ENCODE peak calls at places on chromosomes 16 and 17, in four cellular contexts. L is ovary, X is heart right ventricle, E is K562. B is an unnamed sample. For H3K27me3 and H3K36me3, the result is how much of the 10 kb centered on the place peaks cover.

GRCh38 chr17:75313941-75314550 is 24.8 kb upstream of the SLC25A19 start:
- DNase-seq in L (no peak), X (no peak), E (no peak), B (no peak)

GRCh38 chr17:44971776-44972483 is 3.8 kb upstream of the C1QL1 start:
- DNase-seq in L (no peak), X (no peak), E (no peak), B (peak)

GRCh38 chr16:11755022-11755760 is 12.5 kb upstream of the TXNDC11 start:
- DNase-seq in L (no peak), X (no peak), E (no peak), B (no peak)

GRCh38 chr17:59353936-59354755 is 22.7 kb downstream of the YPEL2 start:
- DNase-seq in L (no peak), X (no peak), E (no peak), B (peak)

GRCh38 chr16:50245417-50246298 is 20.7 kb upstream of the ADCY7 start:
- DNase-seq in L (peak), X (peak), E (peak), B (peak)

GRCh38 chr16:67563708-67564468 is 1.6 kb downstream of the CTCF start:
- DNase-seq in L (no peak), X (no peak), E (no peak), B (peak)

GRCh38 chr17:43698678-43699437 is 37.1 kb upstream of the MEOX1 start:
- DNase-seq in L (no peak), X (peak), E (no peak), B (no peak)

GRCh38 chr16:85611455-85612190 is 1.5 kb upstream of the GSE1 start:
- DNase-seq in L (peak), X (peak), E (peak), B (peak)

GRCh38 chr17:63698381-63698885 is 1.5 kb downstream of the LIMD2 start:
- DNase-seq in L (no peak), X (no peak), E (no peak), B (peak)

GRCh38 chr16:64406661-64407267 is 715.1 kb downstream of the CDH11 start:
- DNase-seq in L (no peak), X (no peak), E (no peak), B (no peak)

GRCh38 chr17:45574376-45574775 is 83.9 kb upstream of the PLEKHM1 start:
- DNase-seq in L (no peak), X (no peak), E (peak), B (no peak)

GRCh38 chr16:9934723-9935508 is 247.3 kb downstream of the GRIN2A start:
- DNase-seq in L (peak), X (peak), E (no peak), B (no peak)

GRCh38 chr17:42287305-42288077 is 807 bp upstream of the STAT5A start:
- DNase-seq in L (peak), X (peak), E (no peak), B (peak)

GRCh38 chr16:31664683-31665482 is 137.2 kb downstream of the AHSP start:
- DNase-seq in L (no peak), X (no peak), E (no peak), B (no peak)

GRCh38 chr17:35684046-35684802 is 47.2 kb upstream of the RASL10B start:
- DNase-seq in L (no peak), X (no peak), E (no peak), B (peak)

GRCh38 chr16:85461814-85462404 is 151.2 kb upstream of the GSE1 start:
- DNase-seq in L (peak), X (peak), E (peak), B (peak)

GRCh38 chr17:8160741-8161221 is 2.0 kb downstream of the VAMP2 start:
- DNase-seq in L (no peak), X (no peak), E (no peak), B (no peak)

GRCh38 chr17:33291248-33292183 is 1.6 kb downstream of the ASIC2 start:
- DNase-seq in L (no peak), X (peak), E (no peak), B (peak)

GRCh38 chr17:45428050-45428953 is 4.4 kb downstream of the ARHGAP27 start:
- DNase-seq in L (peak), X (peak), E (peak), B (peak)

GRCh38 chr17:15469260-15469659 is 1.8 kb upstream of the CDRT4 start:
- DNase-seq in L (no peak), X (peak), E (no peak), B (no peak)

GRCh38 chr17:41463746-41464145 is 3.4 kb downstream of the KRT32 start:
- DNase-seq in L (no peak), X (no peak), E (no peak), B (no peak)

GRCh38 chr17:49755681-49756283 is 8.1 kb downstream of the FAM117A start:
- DNase-seq in L (no peak), X (no peak), E (no peak), B (no peak)

GRCh38 chr16:88769617-88770458 is 15.2 kb downstream of the PIEZO1 start:
- DNase-seq in L (no peak), X (no peak), E (peak), B (peak)

GRCh38 chr16:8859913-8860881 is 8.6 kb downstream of the CARHSP1 start:
- DNase-seq in L (peak), X (no peak), E (no peak), B (no peak)

GRCh38 chr17:3592216-3592860 is 16.9 kb downstream of the TRPV1 start:
- DNase-seq in L (no peak), X (no peak), E (no peak), B (peak)

GRCh38 chr17:59848778-59849177 is 44.0 kb downstream of the TUBD1 start:
- DNase-seq in L (no peak), X (peak), E (no peak), B (no peak)

GRCh38 chr16:85898521-85899442 is at the start of gene IRF8:
- DNase-seq in L (peak), X (peak), E (no peak), B (peak)

GRCh38 chr17:45160505-45161287 is 979 bp upstream of the HEXIM2 start:
- DNase-seq in L (peak), X (peak), E (peak), B (peak)

GRCh38 chr17:48626470-48627241 is 498 bp upstream of the HOXB9 start:
- DNase-seq in L (no peak), X (no peak), E (peak), B (peak)

GRCh38 chr16:74738134-74738541 is 36.5 kb downstream of the FA2H start:
- DNase-seq in L (no peak), X (no peak), E (peak), B (peak)

GRCh38 chr17:60305141-60305540 is 86.8 kb downstream of the USP32 start:
- DNase-seq in L (no peak), X (no peak), E (no peak), B (no peak)

GRCh38 chr17:63434951-63435571 is 11.0 kb downstream of the CYB561 start:
- DNase-seq in L (no peak), X (peak), E (no peak), B (peak)

GRCh38 chr16:84739349-84740124 is 39.7 kb downstream of the USP10 start:
- DNase-seq in L (no peak), X (no peak), E (no peak), B (no peak)

GRCh38 chr17:74424117-74424516 is 7.8 kb upstream of the GPRC5C start:
- DNase-seq in L (no peak), X (no peak), E (no peak), B (no peak)

GRCh38 chr16:88303890-88304819 is 78.6 kb upstream of the ZNF469 start:
- DNase-seq in L (peak), X (no peak), E (no peak), B (peak)

DNA sequence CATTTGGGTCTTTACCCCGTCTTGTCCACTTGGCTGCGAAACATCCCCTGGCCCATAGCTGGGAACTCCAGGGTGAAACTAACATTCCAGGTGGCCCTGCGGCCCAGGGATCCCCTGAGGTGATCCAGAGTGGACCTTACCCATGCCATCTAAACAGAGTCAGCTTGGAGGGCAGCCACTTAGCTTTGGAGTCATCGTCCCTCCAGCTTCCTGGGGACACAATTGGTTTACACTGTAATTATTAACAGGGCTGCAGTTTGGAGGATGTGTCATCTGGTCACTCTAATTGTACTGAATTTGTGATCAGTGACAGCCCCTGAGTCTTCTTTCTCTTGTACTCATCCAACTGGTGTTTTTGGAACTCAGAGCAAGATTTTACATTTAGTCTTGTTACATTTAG is 149.9 kb downstream of the ENGASE start:
- DNase-seq in L (no peak), X (no peak), E (no peak), B (no peak)
- H3K27me3 ChIP-seq in L (under half), X (half or more), E (under half), B (under half)

GRCh38 chr16:69019811-69020210 is 85.6 kb upstream of the HAS3 start:
- DNase-seq in L (no peak), X (no peak), E (no peak), B (no peak)
- H3K4me3 ChIP-seq in L (no peak), X (no peak), E (no peak), B (no peak)

DNA sequence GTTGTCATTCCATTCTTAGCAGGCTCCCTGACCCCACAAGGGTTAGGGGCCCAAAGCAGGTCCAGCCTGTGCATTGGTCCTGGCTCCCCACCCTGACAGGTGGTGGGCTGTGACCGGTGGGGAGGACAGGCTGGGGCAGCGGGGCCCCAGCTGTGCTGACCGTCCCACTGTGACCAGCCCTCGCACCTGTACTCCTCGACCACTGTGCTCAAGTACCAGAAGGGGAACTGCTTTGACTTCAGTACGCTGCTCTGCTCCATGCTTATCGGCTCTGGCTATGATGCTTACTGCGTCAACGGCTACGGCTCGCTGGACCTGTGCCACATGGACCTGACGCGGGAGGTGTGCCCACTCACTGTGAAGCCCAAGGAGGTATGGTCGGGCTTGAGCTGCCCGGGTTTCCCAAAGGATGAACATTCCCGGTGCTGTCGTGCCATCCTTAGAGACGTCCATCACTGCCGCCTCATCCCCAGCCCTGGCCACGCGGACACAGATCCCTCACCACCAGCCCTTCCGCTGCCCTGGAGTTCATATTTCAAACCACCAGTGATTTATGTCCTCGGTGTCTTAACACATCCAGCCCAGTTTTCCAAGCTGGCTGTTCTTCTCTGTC is 7.3 kb downstream of the DRC7 start:
- DNase-seq in L (no peak), X (no peak), E (no peak), B (peak)
- H3K36me3 ChIP-seq in L (under half), X (under half), E (under half), B (under half)

GRCh38 chr16:1920727-1921155 is 2.5 kb upstream of the HS3ST6 start:
- DNase-seq in L (no peak), X (no peak), E (peak), B (peak)
- H3K27me3 ChIP-seq in L (under half), X (half or more), E (under half), B (half or more)

DNA sequence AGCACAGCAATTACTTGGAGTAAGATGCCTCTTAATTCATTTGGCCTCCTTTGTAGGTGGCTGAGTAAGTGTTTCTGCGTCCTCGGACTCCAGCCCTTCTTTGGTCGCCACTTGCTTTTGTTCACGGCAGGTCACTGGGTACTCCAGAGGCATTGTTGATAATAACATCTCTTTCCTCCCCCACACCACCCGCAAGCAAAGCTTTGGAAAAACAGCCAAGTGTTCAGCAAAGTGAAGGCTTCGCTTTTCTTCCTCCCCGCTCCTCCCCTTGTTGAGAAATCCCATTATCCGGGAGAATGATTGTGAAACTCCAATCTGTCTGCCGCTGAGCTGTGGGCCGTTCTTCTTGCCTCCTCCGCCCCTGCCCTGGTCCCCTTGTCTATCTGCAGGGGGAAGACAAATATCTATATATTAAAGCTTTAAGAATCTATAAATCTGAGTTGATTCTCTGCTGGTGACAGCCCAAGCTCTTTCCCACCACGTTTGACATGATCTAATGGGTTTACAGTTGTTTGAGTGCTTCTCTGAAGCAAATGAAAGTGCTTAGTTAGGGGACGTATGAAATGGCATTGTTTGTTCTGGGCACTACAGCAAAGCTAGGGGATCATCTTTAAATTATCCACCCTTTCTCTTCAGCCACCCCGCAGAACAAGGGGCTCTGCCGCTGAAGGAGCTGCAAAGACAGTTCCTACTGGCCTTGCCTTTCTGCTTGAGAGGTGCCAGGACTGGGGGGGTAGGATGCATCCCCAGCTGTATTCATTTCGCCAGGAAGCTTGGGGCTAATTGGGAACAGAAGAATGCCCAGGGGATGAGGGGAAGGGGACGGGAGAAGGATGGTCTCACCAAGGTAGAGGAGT is 167.1 kb downstream of the CCDC182 start:
- DNase-seq in L (peak), X (peak), E (no peak), B (peak)
- H3K4me3 ChIP-seq in L (peak), X (peak), E (no peak), B (no peak)

GRCh38 chr16:46826618-46827017 is 4.4 kb downstream of the C16orf87 start:
- DNase-seq in L (no peak), X (no peak), E (no peak), B (no peak)

GRCh38 chr16:46817961-46818360 is 13.0 kb downstream of the C16orf87 start:
- DNase-seq in L (no peak), X (no peak), E (no peak), B (no peak)

GRCh38 chr16:46822270-46822669 is 8.7 kb downstream of the C16orf87 start:
- DNase-seq in L (no peak), X (no peak), E (no peak), B (no peak)
- H3K36me3 ChIP-seq in L (under half), X (under half), E (under half), B (under half)